ENCODE peak calls at places on chromosomes 7 and 10, in five cellular contexts. I, E, G, C and Q are unnamed samples.

GRCh38 chr7:105003275-105003674 is 10.7 kb upstream of the KMT2E start:
- DNase-seq in C (no peak), I (peak), E (no peak), G (no peak), Q (no peak)

GRCh38 chr7:86932038-86932512 is 127.4 kb downstream of the ELAPOR2 start:
- DNase-seq in E (peak), C (no peak), I (no peak), G (no peak), Q (no peak)

GRCh38 chr7:155837126-155837479 is 24.8 kb upstream of the SHH start:
- DNase-seq in G (no peak), E (no peak), C (no peak), I (no peak), Q (no peak)

GRCh38 chr7:155206286-155207020 is 91.2 kb upstream of the INSIG1 start:
- DNase-seq in G (peak), I (no peak), E (peak), C (no peak), Q (peak)

GRCh38 chr7:80187727-80188126 is 53.1 kb downstream of the GNAI1 start:
- DNase-seq in C (no peak), E (no peak), G (no peak), I (no peak), Q (no peak)

GRCh38 chr7:88599528-88599927 is 160.0 kb upstream of the ZNF804B start:
- DNase-seq in C (peak), E (no peak), G (no peak), I (no peak), Q (no peak)

GRCh38 chr10:91632671-91633550 is at the start of gene PPP1R3C:
- DNase-seq in E (peak), G (no peak), C (peak), I (peak), Q (peak)

GRCh38 chr10:80081026-80081425 is 2.6 kb downstream of the TMEM254 start:
- DNase-seq in E (no peak), C (no peak), G (no peak), I (no peak), Q (no peak)

GRCh38 chr10:61835069-61835908 is 66.2 kb upstream of the ARID5B start:
- DNase-seq in G (no peak), I (no peak), E (no peak), C (no peak), Q (peak)

GRCh38 chr10:70557876-70558275 is 44.7 kb downstream of the PRF1 start:
- DNase-seq in E (no peak), I (no peak), C (no peak), G (no peak), Q (no peak)

GRCh38 chr7:5689118-5689517 is 92.3 kb downstream of the RNF216 start:
- DNase-seq in I (no peak), G (no peak), C (no peak), E (no peak), Q (no peak)

GRCh38 chr7:22732556-22733126 is 5.6 kb downstream of the IL6 start:
- DNase-seq in I (no peak), E (no peak), C (no peak), G (no peak), Q (peak)

GRCh38 chr7:95545007-95545615 is 51.2 kb downstream of the PDK4 start:
- DNase-seq in E (peak), G (no peak), I (peak), C (no peak), Q (peak)

GRCh38 chr10:97849491-97850402 is at the start of gene GOLGA7B:
- DNase-seq in E (peak), G (peak), I (no peak), C (no peak), Q (peak)

GRCh38 chr7:96708872-96709271 is 774 bp downstream of the SEM1 start:
- DNase-seq in C (no peak), E (no peak), G (no peak), I (no peak), Q (no peak)

GRCh38 chr10:3172081-3172445 is 519 bp downstream of the PITRM1 start:
- DNase-seq in E (no peak), G (no peak), I (no peak), C (no peak), Q (peak)

GRCh38 chr10:80529604-80530003 is 8.1 kb upstream of the SH2D4B start:
- DNase-seq in G (peak), I (no peak), E (peak), C (no peak), Q (no peak)